ENCODE peak calls at places on chromosomes 11 and 22, in five cellular contexts. H, Q, B, N and E are unnamed samples.

GRCh38 chr11:11284481-11284880 is 68.6 kb downstream of the CSNK2A3 start:
- DNase-seq in H (no peak), Q (no peak), B (no peak), N (no peak), E (no peak)

GRCh38 chr11:76845069-76845468 is 15.6 kb upstream of the ACER3 start:
- DNase-seq in H (no peak), Q (no peak), B (no peak), N (no peak), E (no peak)

GRCh38 chr11:57913713-57914704 is 109.7 kb upstream of the OR9Q1 start:
- DNase-seq in H (no peak), Q (no peak), B (no peak), N (no peak), E (no peak)

GRCh38 chr11:1123970-1124369 is 33.8 kb upstream of the MUC5AC start:
- DNase-seq in H (no peak), Q (no peak), B (no peak), N (no peak), E (no peak)

GRCh38 chr11:107040447-107041444 is 22.5 kb upstream of the GUCY1A2 start:
- DNase-seq in H (no peak), Q (peak; percentile 73), B (no peak), N (no peak), E (no peak)

GRCh38 chr11:119727523-119728081 is 1.4 kb downstream of the NECTIN1 start:
- DNase-seq in H (peak; percentile 58), Q (no peak), B (no peak), N (peak; percentile 95), E (no peak)

GRCh38 chr22:26235792-26236191 is 66.5 kb downstream of the SEZ6L start:
- DNase-seq in H (no peak), Q (no peak), B (no peak), N (no peak), E (no peak)

GRCh38 chr22:17586831-17587440 is 23.6 kb downstream of the SLC25A18 start:
- DNase-seq in H (no peak), Q (no peak), B (no peak), N (no peak), E (no peak)

GRCh38 chr22:22749167-22749758 is 104.8 kb downstream of the GGTLC2 start:
- DNase-seq in H (no peak), Q (no peak), B (no peak), N (no peak), E (no peak)

GRCh38 chr11:639324-639977 is 2.4 kb downstream of the DRD4 start:
- DNase-seq in H (no peak), Q (no peak), B (no peak), N (peak; percentile 61), E (no peak)

GRCh38 chr11:2202900-2203439 is 31.4 kb upstream of the TH start:
- DNase-seq in H (no peak), Q (no peak), B (no peak), N (no peak), E (no peak)

GRCh38 chr11:116929393-116930090 is 92.1 kb upstream of the APOA1 start:
- DNase-seq in H (no peak), Q (no peak), B (no peak), N (no peak), E (no peak)

GRCh38 chr11:6116638-6117037 is 9.2 kb downstream of the OR56B4 start:
- DNase-seq in H (no peak), Q (no peak), B (no peak), N (no peak), E (no peak)

GRCh38 chr11:79147731-79148130 is 293.1 kb downstream of the TENM4 start:
- DNase-seq in H (no peak), Q (no peak), B (no peak), N (no peak), E (no peak)

GRCh38 chr11:72783144-72783910 is 10.5 kb downstream of the STARD10 start:
- DNase-seq in H (no peak), Q (no peak), B (no peak), N (peak; percentile 1), E (no peak)

GRCh38 chr11:17760102-17761029 is 25.8 kb downstream of the KCNC1 start:
- DNase-seq in H (no peak), Q (peak; percentile 70), B (peak; percentile 6), N (peak; percentile 88), E (peak; percentile 15)

GRCh38 chr22:28939394-28939793 is 56.0 kb downstream of the ZNRF3 start:
- DNase-seq in H (no peak), Q (no peak), B (no peak), N (peak; percentile 67), E (no peak)

GRCh38 chr11:106763516-106763915 is 254.8 kb downstream of the GUCY1A2 start:
- DNase-seq in H (no peak), Q (no peak), B (no peak), N (no peak), E (no peak)

GRCh38 chr11:95912902-95913560 is 10.9 kb downstream of the MTMR2 start:
- DNase-seq in H (no peak), Q (no peak), B (no peak), N (no peak), E (no peak)

GRCh38 chr11:128896356-128896755 is 5.2 kb downstream of the KCNJ5 start:
- DNase-seq in H (no peak), Q (no peak), B (no peak), N (no peak), E (no peak)

GRCh38 chr22:49321477-49322055 is 506.1 kb downstream of the BRD1 start:
- DNase-seq in H (no peak), Q (no peak), B (no peak), N (no peak), E (no peak)

GRCh38 chr11:120704256-120704750 is 192.8 kb downstream of the GRIK4 start:
- DNase-seq in H (no peak), Q (no peak), B (no peak), N (no peak), E (no peak)

GRCh38 chr22:48820481-48821345 is 1007.0 kb downstream of the BRD1 start:
- DNase-seq in H (no peak), Q (no peak), B (no peak), N (no peak), E (no peak)

GRCh38 chr11:113778111-113778910 is 1.3 kb upstream of the CLDN25 start:
- DNase-seq in H (no peak), Q (no peak), B (no peak), N (no peak), E (no peak)

GRCh38 chr11:14228356-14228755 is 130.6 kb downstream of the RRAS2 start:
- DNase-seq in H (no peak), Q (no peak), B (no peak), N (no peak), E (no peak)

GRCh38 chr11:28983780-28984179 is 875.6 kb downstream of the METTL15 start:
- DNase-seq in H (no peak), Q (no peak), B (no peak), N (no peak), E (no peak)

GRCh38 chr11:111531687-111532364 is 8.7 kb upstream of the LAYN start:
- DNase-seq in H (no peak), Q (peak; percentile 12), B (peak; percentile 57), N (no peak), E (peak; percentile 47)

GRCh38 chr11:95325777-95326258 is 94.8 kb upstream of the SESN3 start:
- DNase-seq in H (no peak), Q (no peak), B (no peak), N (no peak), E (no peak)